ENCODE peak calls at places on chromosomes 6 and 20, in seven cellular contexts. One of them, this sample, is unnamed.

GRCh38 chr6:73516712-73517489 is 3.9 kb downstream of the EEF1A1 start:
- DNase-seq in A549: no peak
- DNase-seq in breast epithelium: no peak
- DNase-seq in sigmoid colon: no peak
- DNase-seq in IMR-90: peak; percentile 14
- DNase-seq in adrenal gland: no peak
- DNase-seq in heart left ventricle: no peak
- DNase-seq in this sample: no peak

GRCh38 chr6:25232478-25232877 is 46.7 kb upstream of the CARMIL1 start:
- DNase-seq in A549: no peak
- DNase-seq in breast epithelium: no peak
- DNase-seq in sigmoid colon: no peak
- DNase-seq in IMR-90: no peak
- DNase-seq in adrenal gland: no peak
- DNase-seq in heart left ventricle: peak; percentile 70
- DNase-seq in this sample: no peak

GRCh38 chr20:25584905-25585704 is at the start of gene NINL:
- DNase-seq in A549: peak; percentile 83
- DNase-seq in breast epithelium: peak; percentile 34
- DNase-seq in sigmoid colon: peak; percentile 78
- DNase-seq in IMR-90: peak; percentile 48
- DNase-seq in adrenal gland: peak; percentile 58
- DNase-seq in heart left ventricle: peak; percentile 62
- DNase-seq in this sample: peak; percentile 75

GRCh38 chr20:32470940-32471339 is 112.8 kb downstream of the ASXL1 start:
- DNase-seq in A549: no peak
- DNase-seq in breast epithelium: no peak
- DNase-seq in sigmoid colon: no peak
- DNase-seq in IMR-90: no peak
- DNase-seq in adrenal gland: no peak
- DNase-seq in heart left ventricle: no peak
- DNase-seq in this sample: no peak

GRCh38 chr6:158290040-158290439 is 22.2 kb upstream of the TULP4 start:
- DNase-seq in A549: no peak
- DNase-seq in breast epithelium: no peak
- DNase-seq in sigmoid colon: no peak
- DNase-seq in IMR-90: no peak
- DNase-seq in adrenal gland: no peak
- DNase-seq in heart left ventricle: no peak
- DNase-seq in this sample: no peak

GRCh38 chr6:163389354-163389753 is 25.2 kb upstream of the QKI start:
- DNase-seq in A549: no peak
- DNase-seq in breast epithelium: no peak
- DNase-seq in sigmoid colon: no peak
- DNase-seq in IMR-90: no peak
- DNase-seq in adrenal gland: no peak
- DNase-seq in heart left ventricle: no peak
- DNase-seq in this sample: no peak

GRCh38 chr6:27834879-27835549 is 77.2 kb downstream of the OR2B2 start:
- DNase-seq in A549: no peak
- DNase-seq in breast epithelium: no peak
- DNase-seq in sigmoid colon: no peak
- DNase-seq in IMR-90: no peak
- DNase-seq in adrenal gland: no peak
- DNase-seq in heart left ventricle: no peak
- DNase-seq in this sample: no peak

GRCh38 chr6:150189176-150189575 is 46.3 kb downstream of the PPP1R14C start:
- DNase-seq in A549: no peak
- DNase-seq in breast epithelium: no peak
- DNase-seq in sigmoid colon: no peak
- DNase-seq in IMR-90: no peak
- DNase-seq in adrenal gland: no peak
- DNase-seq in heart left ventricle: no peak
- DNase-seq in this sample: no peak

GRCh38 chr20:43558412-43559146 is at the start of gene SGK2:
- DNase-seq in A549: peak; percentile 90
- DNase-seq in breast epithelium: no peak
- DNase-seq in sigmoid colon: no peak
- DNase-seq in IMR-90: peak; percentile 43
- DNase-seq in adrenal gland: peak; percentile 58
- DNase-seq in heart left ventricle: no peak
- DNase-seq in this sample: no peak

GRCh38 chr20:16588241-16588640 is 15.0 kb upstream of the KIF16B start:
- DNase-seq in A549: no peak
- DNase-seq in breast epithelium: no peak
- DNase-seq in sigmoid colon: no peak
- DNase-seq in IMR-90: no peak
- DNase-seq in adrenal gland: no peak
- DNase-seq in heart left ventricle: no peak
- DNase-seq in this sample: no peak
- H3K27ac ChIP-seq in A549: no peak overlapping the region
- H3K27ac ChIP-seq in breast epithelium: no peak overlapping the region
- H3K27ac ChIP-seq in sigmoid colon: no peak overlapping the region
- H3K27ac ChIP-seq in IMR-90: no peak overlapping the region
- H3K27ac ChIP-seq in adrenal gland: no peak overlapping the region
- H3K27ac ChIP-seq in heart left ventricle: no peak overlapping the region
- H3K27ac ChIP-seq in this sample: no peak overlapping the region

GRCh38 chr6:41714556-41715273 is 20.7 kb downstream of the TFEB start:
- DNase-seq in A549: no peak
- DNase-seq in breast epithelium: no peak
- DNase-seq in sigmoid colon: no peak
- DNase-seq in IMR-90: no peak
- DNase-seq in adrenal gland: no peak
- DNase-seq in heart left ventricle: peak; percentile 66
- DNase-seq in this sample: peak; percentile 40

GRCh38 chr6:41713650-41714291 is 21.6 kb downstream of the TFEB start:
- DNase-seq in A549: peak; percentile 56
- DNase-seq in breast epithelium: no peak
- DNase-seq in sigmoid colon: no peak
- DNase-seq in IMR-90: no peak
- DNase-seq in adrenal gland: peak; percentile 60
- DNase-seq in heart left ventricle: peak; percentile 70
- DNase-seq in this sample: peak; percentile 55

GRCh38 chr6:41716516-41717446 is 18.6 kb downstream of the TFEB start:
- DNase-seq in A549: no peak
- DNase-seq in breast epithelium: no peak
- DNase-seq in sigmoid colon: no peak
- DNase-seq in IMR-90: no peak
- DNase-seq in adrenal gland: no peak
- DNase-seq in heart left ventricle: peak; percentile 61
- DNase-seq in this sample: peak; percentile 73

GRCh38 chr6:41713161-41713649 is 22.2 kb downstream of the TFEB start:
- DNase-seq in A549: peak; percentile 77
- DNase-seq in breast epithelium: peak; percentile 85
- DNase-seq in sigmoid colon: peak; percentile 90
- DNase-seq in IMR-90: peak; percentile 45
- DNase-seq in adrenal gland: peak; percentile 77
- DNase-seq in heart left ventricle: peak; percentile 81
- DNase-seq in this sample: peak; percentile 95

GRCh38 chr6:41715779-41716515 is 19.5 kb downstream of the TFEB start:
- DNase-seq in A549: no peak
- DNase-seq in breast epithelium: no peak
- DNase-seq in sigmoid colon: no peak
- DNase-seq in IMR-90: no peak
- DNase-seq in adrenal gland: no peak
- DNase-seq in heart left ventricle: no peak
- DNase-seq in this sample: no peak
- H3K4me1 ChIP-seq in A549: peaks cover 66% of the 10 kb centered on the region
- H3K4me1 ChIP-seq in breast epithelium: peaks cover 8% of the 10 kb centered on the region
- H3K4me1 ChIP-seq in sigmoid colon: peaks cover 73% of the 10 kb centered on the region
- H3K4me1 ChIP-seq in IMR-90: peaks cover 23% of the 10 kb centered on the region
- H3K4me1 ChIP-seq in adrenal gland: peaks cover 28% of the 10 kb centered on the region
- H3K4me1 ChIP-seq in heart left ventricle: peaks cover 96% of the 10 kb centered on the region
- H3K4me1 ChIP-seq in this sample: peaks cover 89% of the 10 kb centered on the region

DNA sequence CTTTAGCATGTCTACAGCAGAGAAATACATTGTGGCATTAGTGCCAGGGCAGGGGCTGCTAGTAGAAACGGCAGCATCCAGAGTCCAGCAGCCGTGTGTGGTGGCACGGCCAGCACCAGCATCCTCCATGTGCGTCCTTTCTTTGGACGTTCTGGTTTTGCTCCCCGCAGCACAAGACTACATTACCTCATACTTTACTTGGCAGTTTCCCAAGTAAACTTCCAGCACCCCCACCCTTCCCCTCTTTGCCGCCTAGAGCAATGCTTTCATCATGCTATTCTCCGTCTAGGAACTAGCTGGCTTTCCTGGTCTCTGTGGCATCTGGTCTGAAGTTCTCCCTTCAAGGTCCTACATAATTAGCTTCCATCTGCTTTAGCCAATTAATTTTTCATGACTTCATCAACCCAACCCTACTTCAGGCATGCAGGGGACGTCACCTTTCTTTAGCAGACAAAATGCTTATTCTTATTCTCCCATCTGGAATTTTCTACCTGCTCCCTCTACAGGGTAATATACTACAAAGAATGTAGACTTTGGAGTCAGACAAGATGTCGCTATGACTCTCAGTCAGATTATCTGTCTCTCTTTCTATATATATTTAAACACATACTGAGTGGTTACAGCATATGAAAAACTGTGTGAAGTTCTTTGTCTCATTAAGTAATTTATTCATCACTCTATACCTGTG is 67.5 kb downstream of the BLOC1S5 start:
- DNase-seq in A549: no peak
- DNase-seq in breast epithelium: no peak
- DNase-seq in sigmoid colon: peak; percentile 73
- DNase-seq in IMR-90: peak; percentile 78
- DNase-seq in adrenal gland: no peak
- DNase-seq in heart left ventricle: no peak
- DNase-seq in this sample: no peak
- TF ChIP-seq POLR2A in A549: no peak
- TF ChIP-seq POLR2A in breast epithelium: no peak
- TF ChIP-seq POLR2A in sigmoid colon: no peak
- TF ChIP-seq POLR2A in IMR-90: no peak
- TF ChIP-seq POLR2A in adrenal gland: no peak
- TF ChIP-seq POLR2A in heart left ventricle: no peak
- TF ChIP-seq POLR2A in this sample: no peak

DNA sequence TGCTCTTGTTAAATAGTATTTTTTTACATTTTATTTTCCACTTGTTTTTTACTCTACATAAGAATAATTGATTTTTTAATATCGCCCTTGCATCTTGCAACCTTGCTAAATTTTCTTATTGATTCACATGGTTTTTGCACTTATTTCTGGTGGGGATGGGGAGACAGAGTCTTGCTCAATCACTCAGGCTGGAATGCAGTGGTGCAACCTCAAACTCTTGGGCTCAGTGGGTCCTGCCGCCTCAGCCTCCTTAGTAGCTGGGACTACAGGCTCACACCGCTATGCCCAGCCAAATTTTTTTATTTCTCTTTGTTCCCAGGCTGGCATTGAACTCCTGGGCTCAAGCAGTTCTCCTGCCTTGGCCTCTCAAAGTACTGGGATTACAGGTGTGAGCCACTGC is 30.3 kb downstream of the LIN28B start:
- DNase-seq in A549: no peak
- DNase-seq in breast epithelium: no peak
- DNase-seq in sigmoid colon: no peak
- DNase-seq in IMR-90: no peak
- DNase-seq in adrenal gland: no peak
- DNase-seq in heart left ventricle: no peak
- DNase-seq in this sample: no peak
- H3K27ac ChIP-seq in A549: no peak overlapping the region
- H3K27ac ChIP-seq in breast epithelium: no peak overlapping the region
- H3K27ac ChIP-seq in sigmoid colon: no peak overlapping the region
- H3K27ac ChIP-seq in IMR-90: no peak overlapping the region
- H3K27ac ChIP-seq in adrenal gland: no peak overlapping the region
- H3K27ac ChIP-seq in heart left ventricle: no peak overlapping the region
- H3K27ac ChIP-seq in this sample: no peak overlapping the region

GRCh38 chr6:4912559-4912958 is 91.3 kb downstream of the RPP40 start:
- DNase-seq in A549: no peak
- DNase-seq in breast epithelium: no peak
- DNase-seq in sigmoid colon: no peak
- DNase-seq in IMR-90: no peak
- DNase-seq in adrenal gland: no peak
- DNase-seq in heart left ventricle: no peak
- DNase-seq in this sample: no peak
- H3K4me1 ChIP-seq in A549: peaks cover 13% of the 10 kb centered on the region
- H3K4me1 ChIP-seq in breast epithelium: no peaks in the 10 kb centered on the region
- H3K4me1 ChIP-seq in sigmoid colon: peaks cover 28% of the 10 kb centered on the region
- H3K4me1 ChIP-seq in IMR-90: peaks cover 18% of the 10 kb centered on the region
- H3K4me1 ChIP-seq in adrenal gland: no peaks in the 10 kb centered on the region
- H3K4me1 ChIP-seq in heart left ventricle: peaks cover 25% of the 10 kb centered on the region
- H3K4me1 ChIP-seq in this sample: peaks cover 9% of the 10 kb centered on the region

DNA sequence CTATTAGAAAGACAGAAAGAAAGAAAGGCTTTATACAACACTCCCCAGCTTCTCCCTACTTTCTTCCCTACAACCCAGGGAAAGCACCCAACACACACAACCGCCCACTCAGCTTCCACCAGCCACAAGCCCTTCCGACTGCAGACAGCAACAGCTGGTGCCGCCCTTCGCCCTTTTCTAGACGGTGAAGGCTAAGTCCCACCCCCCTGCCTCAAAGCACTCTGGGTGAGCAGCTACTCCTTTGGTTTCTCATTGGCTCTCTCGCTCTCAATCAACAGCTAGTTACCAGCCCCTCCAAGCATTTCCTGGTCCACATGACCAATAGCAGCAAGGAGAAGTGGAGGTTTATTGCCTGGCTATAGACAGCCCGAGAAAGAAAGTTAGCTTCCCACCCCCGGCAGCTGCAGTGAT is 230.1 kb upstream of the MOCS1 start:
- DNase-seq in A549: no peak
- DNase-seq in breast epithelium: peak; percentile 24
- DNase-seq in sigmoid colon: no peak
- DNase-seq in IMR-90: no peak
- DNase-seq in adrenal gland: peak; percentile 18
- DNase-seq in heart left ventricle: no peak
- DNase-seq in this sample: no peak
- TF ChIP-seq POLR2A in A549: no peak
- TF ChIP-seq POLR2A in breast epithelium: no peak
- TF ChIP-seq POLR2A in sigmoid colon: no peak
- TF ChIP-seq POLR2A in IMR-90: no peak
- TF ChIP-seq POLR2A in adrenal gland: no peak
- TF ChIP-seq POLR2A in heart left ventricle: no peak
- TF ChIP-seq POLR2A in this sample: no peak